ENCODE peak calls at places on chromosomes 2 and 18, in four cellular contexts. U, S, G and D are unnamed samples.

GRCh38 chr2:46488389-46488788 is 9.0 kb downstream of the TMEM247 start:
- DNase-seq in U (no peak), S (no peak), G (no peak), D (no peak)

GRCh38 chr2:178072383-178073301 is at the start of gene PDE11A:
- DNase-seq in U (peak; percentile 69), S (no peak), G (peak; percentile 70), D (no peak)

GRCh38 chr2:66581461-66582363 is 146.8 kb downstream of the MEIS1 start:
- DNase-seq in U (no peak), S (no peak), G (peak; percentile 31), D (no peak)

GRCh38 chr2:45343618-45344017 is 267.4 kb downstream of the SRBD1 start:
- DNase-seq in U (no peak), S (no peak), G (no peak), D (no peak)

GRCh38 chr2:118223487-118224136 is 135.3 kb downstream of the INSIG2 start:
- DNase-seq in U (no peak), S (no peak), G (peak; percentile 30), D (no peak)

GRCh38 chr2:32135409-32135808 is 30.3 kb upstream of the SLC30A6 start:
- DNase-seq in U (peak; percentile 52), S (no peak), G (no peak), D (no peak)

GRCh38 chr2:6554403-6554802 is 311.3 kb downstream of the CMPK2 start:
- DNase-seq in U (no peak), S (no peak), G (no peak), D (no peak)

GRCh38 chr2:202185156-202185555 is 53.2 kb downstream of the SUMO1 start:
- DNase-seq in U (no peak), S (no peak), G (no peak), D (no peak)

GRCh38 chr2:215149894-215150293 is 11.5 kb upstream of the ABCA12 start:
- DNase-seq in U (no peak), S (no peak), G (no peak), D (no peak)

GRCh38 chr2:6694555-6694954 is 171.2 kb downstream of the CMPK2 start:
- DNase-seq in U (no peak), S (no peak), G (no peak), D (no peak)

GRCh38 chr2:195304310-195304709 is 352.7 kb upstream of the SLC39A10 start:
- DNase-seq in U (no peak), S (no peak), G (peak; percentile 7), D (no peak)

GRCh38 chr18:51195086-51195601 is 2.3 kb downstream of the MEX3C start:
- DNase-seq in U (no peak), S (no peak), G (no peak), D (no peak)

GRCh38 chr18:23053756-23054457 is 81.4 kb upstream of the CABLES1 start:
- DNase-seq in U (peak; percentile 68), S (no peak), G (peak; percentile 67), D (no peak)

GRCh38 chr2:175560521-175561164 is 379.1 kb upstream of the ATP5MC3 start:
- DNase-seq in U (no peak), S (no peak), G (no peak), D (no peak)

GRCh38 chr18:22318745-22319407 is 98.8 kb downstream of the CTAGE1 start:
- DNase-seq in U (no peak), S (no peak), G (no peak), D (no peak)

GRCh38 chr2:98479959-98480524 is 35.4 kb downstream of the INPP4A start:
- DNase-seq in U (peak; percentile 23), S (no peak), G (peak; percentile 8), D (no peak)

GRCh38 chr2:120820885-120821279 is 85.2 kb downstream of the GLI2 start:
- DNase-seq in U (peak; percentile 53), S (no peak), G (no peak), D (no peak)

GRCh38 chr2:159879061-159879604 is 81.1 kb upstream of the CD302 start:
- DNase-seq in U (peak; percentile 9), S (no peak), G (no peak), D (no peak)

GRCh38 chr18:31454066-31454708 is 6.6 kb downstream of the DSG3 start:
- DNase-seq in U (peak; percentile 4), S (no peak), G (no peak), D (no peak)

GRCh38 chr2:42268528-42269151 is 92.4 kb downstream of the COX7A2L start:
- DNase-seq in U (no peak), S (no peak), G (no peak), D (no peak)

GRCh38 chr18:77054288-77054605 is 78.3 kb downstream of the MBP start:
- DNase-seq in U (no peak), S (no peak), G (no peak), D (no peak)

GRCh38 chr18:23539911-23540475 is 36.7 kb downstream of the RMC1 start:
- DNase-seq in U (no peak), S (no peak), G (no peak), D (no peak)

GRCh38 chr2:109636290-109636675 is 22.1 kb downstream of the SOWAHC start:
- DNase-seq in U (no peak), S (no peak), G (no peak), D (no peak)

GRCh38 chr18:37937287-37937686 is 371.7 kb upstream of the CELF4 start:
- DNase-seq in U (no peak), S (no peak), G (no peak), D (no peak)

GRCh38 chr2:2180446-2180845 is 150.6 kb downstream of the MYT1L start:
- DNase-seq in U (no peak), S (no peak), G (no peak), D (no peak)

GRCh38 chr2:30629866-30630265 is 177.4 kb downstream of the CAPN13 start:
- DNase-seq in U (peak; percentile 12), S (no peak), G (no peak), D (no peak)

GRCh38 chr2:51224790-51225189 is 192.9 kb upstream of the NRXN1 start:
- DNase-seq in U (no peak), S (no peak), G (no peak), D (no peak)

GRCh38 chr2:85539361-85540130 is 578 bp downstream of the MAT2A start:
- DNase-seq in U (peak; percentile 37), S (peak; percentile 68), G (peak; percentile 61), D (peak; percentile 76)